ENCODE peak calls at places on chromosomes 12 and 14, in seven cellular contexts. X is IMR-90; F is ovary; O is CD8-positive, alpha-beta T cell; T is heart left ventricle; Q is heart right ventricle; C is HCT116. B is an unnamed sample.
A peak's percentile ranks its signal among the peaks of the same experiment; 100 is the strongest.

GRCh38 chr14:104694475-104694950 is 5.1 kb downstream of the INF2 start:
- DNase-seq in X (no peak), F (no peak), O (no peak), T (no peak), Q (no peak), C (no peak), B (no peak)

GRCh38 chr12:70389678-70390077 is 23.6 kb downstream of the KCNMB4 start:
- DNase-seq in X (no peak), F (no peak), O (no peak), T (no peak), Q (no peak), C (no peak), B (no peak)

GRCh38 chr12:51441583-51441982 is 17.0 kb downstream of the SLC4A8 start:
- DNase-seq in X (peak; percentile 95), F (peak; percentile 40), O (no peak), T (no peak), Q (no peak), C (no peak), B (no peak)

GRCh38 chr14:93042968-93043940 is 72.5 kb downstream of the ITPK1 start:
- DNase-seq in X (peak; percentile 63), F (no peak), O (no peak), T (peak; percentile 78), Q (peak; percentile 72), C (peak; percentile 89), B (peak; percentile 90)

GRCh38 chr12:76259660-76260389 is 88.4 kb downstream of the BBS10 start:
- DNase-seq in X (peak; percentile 94), F (no peak), O (no peak), T (no peak), Q (no peak), C (no peak), B (no peak)

GRCh38 chr14:44701563-44702263 is 194.6 kb upstream of the FSCB start:
- DNase-seq in X (peak; percentile 2), F (no peak), O (no peak), T (no peak), Q (no peak), C (no peak), B (no peak)

GRCh38 chr12:388012-388411 is 1.1 kb downstream of the KDM5A start:
- DNase-seq in X (no peak), F (no peak), O (no peak), T (no peak), Q (no peak), C (no peak), B (no peak)

GRCh38 chr12:70686299-70686698 is 49.1 kb upstream of the PTPRB start:
- DNase-seq in X (no peak), F (no peak), O (no peak), T (no peak), Q (no peak), C (no peak), B (no peak)

GRCh38 chr12:91533366-91533765 is 350.7 kb upstream of the DCN start:
- DNase-seq in X (no peak), F (no peak), O (no peak), T (no peak), Q (no peak), C (no peak), B (no peak)

GRCh38 chr14:100147181-100147631 is 12.2 kb downstream of the DEGS2 start:
- DNase-seq in X (no peak), F (no peak), O (peak; percentile 86), T (no peak), Q (no peak), C (no peak), B (no peak)

GRCh38 chr12:126681676-126682075 is 1585.3 kb upstream of the TMEM132C start:
- DNase-seq in X (no peak), F (no peak), O (no peak), T (no peak), Q (no peak), C (no peak), B (no peak)

GRCh38 chr14:86321151-86321550 is 791.2 kb downstream of the FLRT2 start:
- DNase-seq in X (peak; percentile 49), F (no peak), O (no peak), T (no peak), Q (no peak), C (no peak), B (no peak)

GRCh38 chr14:81565441-81566290 is 32.0 kb upstream of the SEL1L start:
- DNase-seq in X (no peak), F (no peak), O (no peak), T (no peak), Q (peak; percentile 20), C (peak; percentile 8), B (no peak)

GRCh38 chr12:28704477-28705169 is 444.5 kb upstream of the FAR2 start:
- DNase-seq in X (peak; percentile 16), F (no peak), O (no peak), T (no peak), Q (no peak), C (no peak), B (no peak)

GRCh38 chr12:79689041-79689476 is 1.7 kb downstream of the PAWR start:
- DNase-seq in X (no peak), F (no peak), O (no peak), T (no peak), Q (no peak), C (no peak), B (no peak)

GRCh38 chr14:33611405-33612183 is 339.3 kb downstream of the EGLN3 start:
- DNase-seq in X (no peak), F (no peak), O (no peak), T (no peak), Q (no peak), C (no peak), B (no peak)

GRCh38 chr14:22657861-22658260 is 13.7 kb upstream of the OR6J1 start:
- DNase-seq in X (peak; percentile 49), F (no peak), O (no peak), T (no peak), Q (no peak), C (no peak), B (no peak)

GRCh38 chr14:105937253-105938054 is 411.1 kb downstream of the TMEM121 start:
- DNase-seq in X (no peak), F (no peak), O (no peak), T (peak; percentile 11), Q (no peak), C (no peak), B (peak; percentile 16)

GRCh38 chr14:64708148-64709004 is 4.2 kb downstream of the PLEKHG3 start:
- DNase-seq in X (peak; percentile 44), F (no peak), O (no peak), T (no peak), Q (peak; percentile 54), C (no peak), B (no peak)

GRCh38 chr12:47804177-47804576 is 15.5 kb downstream of the HDAC7 start:
- DNase-seq in X (no peak), F (no peak), O (no peak), T (no peak), Q (peak; percentile 58), C (no peak), B (no peak)

GRCh38 chr12:47803196-47803875 is 16.4 kb downstream of the HDAC7 start:
- DNase-seq in X (no peak), F (no peak), O (no peak), T (no peak), Q (no peak), C (no peak), B (no peak)

GRCh38 chr12:47807338-47807737 is 12.4 kb downstream of the HDAC7 start:
- DNase-seq in X (no peak), F (no peak), O (no peak), T (peak; percentile 67), Q (peak; percentile 54), C (no peak), B (no peak)

GRCh38 chr12:47808049-47808448 is 11.7 kb downstream of the HDAC7 start:
- DNase-seq in X (peak; percentile 68), F (peak; percentile 66), O (peak; percentile 80), T (peak; percentile 73), Q (peak; percentile 76), C (no peak), B (peak; percentile 56)

GRCh38 chr12:47805417-47805816 is 14.3 kb downstream of the HDAC7 start:
- DNase-seq in X (peak; percentile 51), F (no peak), O (no peak), T (no peak), Q (no peak), C (no peak), B (no peak)
- H3K4me1 ChIP-seq in X (peaks cover 57% of the 10 kb centered on the region), F (peaks cover 37% of the 10 kb centered on the region), O (peaks cover 96% of the 10 kb centered on the region), T (peaks cover 100% of the 10 kb centered on the region), Q (peaks cover 100% of the 10 kb centered on the region), C (peaks cover 28% of the 10 kb centered on the region), B (peaks cover 59% of the 10 kb centered on the region)

GRCh38 chr12:132007041-132007440 is 57.3 kb downstream of the EP400 start:
- DNase-seq in X (no peak), F (peak; percentile 8), O (no peak), T (no peak), Q (no peak), C (no peak), B (no peak)
- H3K36me3 ChIP-seq in X (peaks cover 28% of the 10 kb centered on the region), F (no peaks in the 10 kb centered on the region), O (peaks cover 36% of the 10 kb centered on the region), T (peaks cover 19% of the 10 kb centered on the region), Q (no peaks in the 10 kb centered on the region), C (peaks cover 26% of the 10 kb centered on the region), B (peaks cover 35% of the 10 kb centered on the region)

GRCh38 chr12:94193623-94194022 is 45.2 kb downstream of the PLXNC1 start:
- DNase-seq in X (no peak), F (no peak), O (no peak), T (no peak), Q (no peak), C (no peak), B (no peak)

GRCh38 chr12:94198469-94198868 is 50.1 kb downstream of the PLXNC1 start:
- DNase-seq in X (no peak), F (no peak), O (no peak), T (no peak), Q (no peak), C (no peak), B (no peak)

GRCh38 chr12:94192506-94192905 is 44.1 kb downstream of the PLXNC1 start:
- DNase-seq in X (no peak), F (no peak), O (no peak), T (no peak), Q (no peak), C (no peak), B (no peak)

GRCh38 chr12:94193168-94193567 is 44.8 kb downstream of the PLXNC1 start:
- DNase-seq in X (no peak), F (no peak), O (no peak), T (no peak), Q (no peak), C (no peak), B (no peak)

DNA sequence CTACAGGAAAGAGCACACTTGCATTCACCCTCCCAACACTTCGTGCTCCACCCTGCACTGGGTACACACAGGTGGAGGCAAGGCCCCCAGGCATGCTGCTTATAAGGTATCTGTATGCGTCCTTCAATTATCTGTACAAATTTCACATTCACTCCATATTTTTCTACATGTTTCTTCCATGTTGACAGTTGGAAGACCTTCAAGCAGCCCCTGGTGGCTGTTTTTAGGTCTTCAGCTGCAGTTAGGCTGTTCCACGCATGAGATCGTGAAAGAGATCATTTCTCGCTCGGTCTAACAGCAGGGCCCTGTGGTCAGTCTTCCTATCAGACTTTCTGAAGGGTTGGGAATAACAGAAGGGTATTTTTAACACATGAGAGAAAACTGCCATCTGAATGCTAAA is 47.1 kb downstream of the PLXNC1 start:
- DNase-seq in X (no peak), F (no peak), O (no peak), T (no peak), Q (no peak), C (no peak), B (no peak)
- TF ChIP-seq CTCF in X (no peak), F (no peak), O (no peak), T (no peak), Q (no peak), C (no peak), B (no peak)

DNA sequence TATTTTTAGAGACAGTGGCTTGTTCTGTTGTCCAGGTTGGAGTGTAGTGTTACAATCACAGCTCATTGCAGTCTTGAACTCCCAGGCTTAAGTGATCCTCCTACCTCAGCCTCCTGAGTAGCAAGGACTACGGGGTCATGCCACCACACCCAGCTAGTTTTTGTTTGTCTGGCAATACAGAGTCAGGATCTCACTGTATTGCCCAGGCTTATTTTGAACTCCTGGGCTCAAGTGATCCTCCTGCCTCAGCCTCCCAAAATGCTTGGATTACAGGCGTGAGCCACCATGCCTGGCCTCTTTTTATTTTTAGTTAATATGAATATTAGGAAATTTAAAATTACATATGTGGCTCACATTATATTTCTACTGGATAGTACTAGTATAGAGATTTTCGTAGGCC is 28.9 kb downstream of the PPTC7 start:
- DNase-seq in X (no peak), F (no peak), O (no peak), T (no peak), Q (no peak), C (no peak), B (no peak)
- H3K4me1 ChIP-seq in X (peaks cover 10% of the 10 kb centered on the region), F (peaks cover 8% of the 10 kb centered on the region), O (peaks cover 15% of the 10 kb centered on the region), T (peaks cover 15% of the 10 kb centered on the region), Q (peaks cover 22% of the 10 kb centered on the region), C (peaks cover 6% of the 10 kb centered on the region), B (peaks cover 4% of the 10 kb centered on the region)